ENCODE peak calls at places on chromosome 4, in five cellular contexts. F is cardiac muscle cell; W is transverse colon; M is CD4-positive, alpha-beta T cell; E is PC-9. Z is an unnamed sample.
A peak's percentile ranks its signal among the peaks of the same experiment; 100 is the strongest.

GRCh38 chr4:1009647-1010521 is 1.5 kb upstream of the FGFRL1 start:
- DNase-seq in F (peak; percentile 56), E (peak; percentile 48), M (peak; percentile 69), W (peak; percentile 84), Z (peak; percentile 78)

GRCh38 chr4:65467280-65467679 is 203.0 kb downstream of the EPHA5 start:
- DNase-seq in W (no peak), M (no peak), F (no peak), E (no peak), Z (no peak)

GRCh38 chr4:184294734-184295133 is 77.1 kb upstream of the ENPP6 start:
- DNase-seq in E (no peak), F (no peak), W (no peak), M (no peak), Z (no peak)

GRCh38 chr4:102819588-102820365 is 7.6 kb downstream of the UBE2D3 start:
- DNase-seq in W (no peak), F (no peak), M (no peak), E (no peak), Z (no peak)

GRCh38 chr4:183326853-183327252 is 4.6 kb upstream of the CLDN24 start:
- DNase-seq in E (peak; percentile 46), W (no peak), F (no peak), M (no peak), Z (no peak)

GRCh38 chr4:30912098-30912719 is 192.0 kb downstream of the PCDH7 start:
- DNase-seq in W (no peak), E (peak; percentile 48), M (no peak), F (no peak), Z (no peak)

GRCh38 chr4:38489924-38490639 is 173.9 kb upstream of the KLF3 start:
- DNase-seq in E (no peak), M (no peak), F (peak; percentile 66), W (peak; percentile 52), Z (peak; percentile 14)

GRCh38 chr4:41639291-41639690 is 101.3 kb downstream of the LIMCH1 start:
- DNase-seq in M (no peak), E (no peak), W (no peak), F (no peak), Z (no peak)

GRCh38 chr4:155789391-155789790 is 30.6 kb downstream of the GUCY1B1 start:
- DNase-seq in F (no peak), M (no peak), W (no peak), E (no peak), Z (no peak)

GRCh38 chr4:175622887-175623286 is 189.2 kb downstream of the GPM6A start:
- DNase-seq in M (no peak), W (no peak), E (no peak), F (no peak), Z (no peak)

GRCh38 chr4:86521373-86521969 is 72.6 kb upstream of the PTPN13 start:
- DNase-seq in F (no peak), M (no peak), E (no peak), W (no peak), Z (no peak)

GRCh38 chr4:86523333-86523732 is 70.8 kb upstream of the PTPN13 start:
- DNase-seq in F (no peak), E (no peak), M (no peak), W (no peak), Z (no peak)

GRCh38 chr4:86522349-86522748 is 71.8 kb upstream of the PTPN13 start:
- DNase-seq in M (no peak), F (peak; percentile 25), E (no peak), W (no peak), Z (no peak)
- TF ChIP-seq CTCF in M (no peak), F (peak; percentile 25), E (peak; percentile 44), W (no peak), Z (no peak)

GRCh38 chr4:152460488-152460887 is 75.4 kb downstream of the FBXW7 start:
- DNase-seq in M (no peak), F (peak; percentile 92), W (no peak), E (no peak), Z (no peak)
- TF ChIP-seq CTCF in M (no peak), F (peak; percentile 54), W (no peak), E (no peak), Z (no peak)

GRCh38 chr4:55002431-55002830 is 123.0 kb downstream of the KDR start:
- DNase-seq in M (no peak), F (no peak), W (no peak), E (no peak), Z (no peak)

GRCh38 chr4:55004831-55005230 is 120.6 kb downstream of the KDR start:
- DNase-seq in F (peak; percentile 79), W (no peak), M (no peak), E (no peak), Z (no peak)

GRCh38 chr4:55001538-55001937 is 123.9 kb downstream of the KDR start:
- DNase-seq in M (no peak), E (no peak), W (no peak), F (no peak), Z (no peak)

GRCh38 chr4:54998991-54999390 is 126.4 kb downstream of the KDR start:
- DNase-seq in F (peak; percentile 86), E (no peak), M (no peak), W (no peak), Z (no peak)
- TF ChIP-seq CTCF in F (peak; percentile 68), E (peak; percentile 50), M (no peak), W (no peak), Z (no peak)

DNA sequence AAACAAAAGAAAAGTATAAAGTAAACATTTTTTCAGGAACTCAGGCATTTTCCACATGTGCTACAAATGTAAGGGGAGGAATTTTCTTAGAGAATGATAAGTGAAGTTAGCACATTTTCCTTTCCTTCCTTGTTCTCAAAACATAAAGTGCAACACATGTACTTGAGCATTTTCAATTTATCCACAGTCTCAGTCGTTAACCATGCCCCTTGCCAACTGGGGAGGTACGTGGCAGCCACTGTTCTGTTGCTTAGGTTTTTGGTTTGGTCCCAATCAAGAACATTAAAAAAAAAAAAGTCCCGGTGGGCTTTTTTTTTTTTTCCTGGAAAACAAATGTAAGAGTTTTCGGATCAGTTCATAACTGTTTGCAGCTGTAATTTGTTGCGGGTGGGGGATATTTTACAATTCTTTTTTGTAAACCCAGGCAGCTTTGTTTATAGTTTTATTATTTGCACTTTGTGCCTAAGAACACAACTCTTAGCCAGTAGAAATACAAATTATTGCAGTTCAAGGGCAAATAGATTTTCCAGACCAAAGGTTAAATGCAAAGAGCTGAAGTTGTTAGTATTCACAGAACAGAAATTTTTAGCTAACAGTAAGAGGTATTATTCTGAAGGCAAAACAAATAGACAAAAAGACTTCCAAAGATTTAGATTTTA is 112.1 kb upstream of the NAP1L5 start:
- DNase-seq in E (no peak), M (no peak), W (no peak), F (peak; percentile 40), Z (no peak)
- TF ChIP-seq CTCF in E (no peak), M (no peak), W (no peak), F (no peak), Z (no peak)

GRCh38 chr4:8157944-8158709 is 486 bp downstream of the ABLIM2 start:
- DNase-seq in E (no peak), M (no peak), W (peak; percentile 16), F (no peak), Z (peak; percentile 28)
- TF ChIP-seq CTCF in E (no peak), M (no peak), W (no peak), F (no peak), Z (no peak)

GRCh38 chr4:182185491-182185890 is 57.7 kb upstream of the TENM3 start:
- DNase-seq in W (no peak), M (no peak), F (no peak), E (no peak), Z (no peak)
- TF ChIP-seq CTCF in W (no peak), M (no peak), F (no peak), E (no peak), Z (no peak)

DNA sequence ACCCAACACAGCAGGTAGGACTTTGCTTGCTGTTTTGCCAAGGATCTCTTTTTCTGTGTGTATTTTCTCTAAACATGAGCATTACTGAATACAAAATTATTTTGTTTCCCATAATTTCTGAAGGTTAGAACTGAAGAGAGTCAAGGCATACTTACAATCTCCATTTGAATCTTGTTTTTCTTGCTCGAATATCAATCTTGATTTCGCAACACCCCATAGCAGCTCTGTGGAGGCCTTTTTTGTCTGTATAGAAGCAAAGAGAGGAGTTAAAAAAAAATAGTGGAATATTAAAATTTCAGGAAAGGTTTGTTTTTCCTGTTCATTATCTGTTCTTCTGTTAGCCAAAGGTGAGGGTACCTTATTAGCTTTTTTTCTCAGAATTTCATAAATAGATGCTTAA is 92.9 kb downstream of the TNIP2 start:
- DNase-seq in M (no peak), E (no peak), W (no peak), F (peak; percentile 32), Z (no peak)
- TF ChIP-seq CTCF in M (no peak), E (no peak), W (no peak), F (no peak), Z (no peak)

DNA sequence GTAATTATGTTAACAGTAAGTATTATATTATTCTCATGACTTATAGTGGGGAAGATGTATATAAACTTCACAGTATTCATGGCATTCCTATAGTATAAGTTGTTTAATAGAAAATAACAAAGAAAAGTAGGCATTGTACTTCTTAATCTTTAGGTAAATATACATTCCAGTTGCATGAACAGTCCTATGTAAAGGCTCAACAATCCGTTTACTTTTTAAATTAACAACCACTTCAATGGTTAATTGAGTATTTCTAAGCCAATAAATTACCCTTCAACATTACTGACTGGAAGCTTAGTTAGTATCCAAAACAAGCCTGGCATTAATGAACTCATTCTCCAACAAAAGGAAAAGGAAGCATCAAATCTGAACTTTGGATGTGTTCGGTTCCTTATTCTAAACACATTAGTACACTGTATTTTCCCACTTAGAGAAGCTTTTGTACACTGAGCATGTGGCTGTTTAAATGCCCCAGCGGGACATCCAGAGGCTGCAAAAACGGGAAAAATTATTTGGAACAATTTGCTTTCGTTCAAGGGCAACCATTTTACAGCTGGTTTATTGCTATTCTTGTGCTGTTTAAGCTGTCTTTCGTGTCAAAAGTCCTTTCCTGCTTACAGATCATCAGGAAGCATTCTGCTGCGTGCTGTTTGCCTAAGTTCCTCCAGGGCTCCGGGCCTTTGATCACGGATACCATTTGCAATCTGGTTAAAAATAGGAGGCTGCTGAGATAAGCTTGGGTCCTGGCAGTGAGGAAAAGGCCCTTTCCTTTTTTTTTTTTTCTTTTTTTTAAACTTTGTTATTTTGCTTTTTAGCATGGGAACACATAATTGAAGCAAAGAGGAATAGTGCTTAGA is 460.3 kb downstream of the SPRY1 start:
- DNase-seq in F (peak; percentile 79), E (no peak), W (peak; percentile 39), M (no peak), Z (peak; percentile 61)
- TF ChIP-seq CTCF in F (peak; percentile 12), E (no peak), W (peak; percentile 24), M (no peak), Z (no peak)